ENCODE peak calls at places on chromosomes 13 and 19, in ten cellular contexts. P is gastrocnemius medialis, S is spleen, K is lower leg skin, T is esophagus muscularis mucosa, H is uterus, Q is tibial nerve, F is upper lobe of left lung, D is endothelial cell of umbilical vein, B is adrenal gland. N is an unnamed sample.

GRCh38 chr19:48836089-48837017 is at the start of gene HSD17B14:
- DNase-seq in K (no peak), F (peak), S (no peak), Q (no peak), D (peak), H (peak), T (no peak), P (no peak), B (peak), N (no peak)

GRCh38 chr13:101289764-101290163 is 126.5 kb downstream of the NALCN start:
- DNase-seq in H (no peak), D (peak), B (no peak), Q (no peak), F (no peak), K (no peak), P (no peak), T (no peak), S (no peak), N (peak)

GRCh38 chr19:50322234-50322633 is 6.9 kb downstream of the KCNC3 start:
- DNase-seq in S (peak), K (no peak), B (no peak), P (no peak), D (no peak), F (no peak), H (no peak), Q (no peak), T (no peak), N (no peak)

GRCh38 chr13:26518433-26519084 is 38.9 kb upstream of the WASF3 start:
- DNase-seq in F (no peak), H (no peak), T (no peak), Q (no peak), K (no peak), S (no peak), P (no peak), D (no peak), B (no peak), N (no peak)

GRCh38 chr19:41564515-41565383 is 11.2 kb upstream of the CEACAM21 start:
- DNase-seq in D (peak), S (no peak), Q (no peak), K (no peak), F (no peak), T (no peak), H (no peak), P (no peak), B (no peak), N (no peak)

GRCh38 chr13:92355213-92355612 is 871.4 kb upstream of the GPC6 start:
- DNase-seq in P (no peak), T (no peak), Q (peak), B (no peak), S (no peak), K (no peak), F (no peak), D (no peak), H (no peak), N (no peak)

GRCh38 chr19:1601613-1602064 is 3.6 kb downstream of the UQCR11 start:
- DNase-seq in T (no peak), D (no peak), H (no peak), F (no peak), Q (no peak), P (no peak), K (no peak), B (no peak), S (no peak), N (no peak)

GRCh38 chr19:41265376-41266153 is 1.4 kb downstream of the HNRNPUL1 start:
- DNase-seq in H (no peak), D (peak), Q (no peak), P (no peak), F (peak), B (peak), T (no peak), K (peak), S (no peak), N (no peak)

GRCh38 chr19:24166055-24166454 is 79.1 kb downstream of the ZNF254 start:
- DNase-seq in H (no peak), D (no peak), S (no peak), F (no peak), B (no peak), Q (no peak), K (no peak), P (no peak), T (no peak), N (no peak)

GRCh38 chr13:20565120-20565736 is 1.7 kb upstream of the IFT88 start:
- DNase-seq in B (no peak), K (no peak), D (peak), P (no peak), H (no peak), F (no peak), S (no peak), Q (no peak), T (no peak), N (no peak)

GRCh38 chr13:80475718-80476117 is 134.8 kb upstream of the SPRY2 start:
- DNase-seq in Q (no peak), D (no peak), P (no peak), H (no peak), T (no peak), K (no peak), F (no peak), B (no peak), S (no peak), N (no peak)

GRCh38 chr13:41053384-41053826 is 7.9 kb upstream of the WBP4 start:
- DNase-seq in Q (peak), D (no peak), F (no peak), K (peak), B (no peak), P (peak), S (no peak), H (no peak), T (no peak), N (no peak)

GRCh38 chr19:35986664-35987570 is 8.1 kb upstream of the SDHAF1 start:
- DNase-seq in B (no peak), H (no peak), K (peak), D (no peak), F (no peak), P (no peak), T (no peak), S (peak), Q (no peak), N (no peak)

GRCh38 chr19:10114651-10115391 is 3.3 kb downstream of the P2RY11 start:
- DNase-seq in D (no peak), S (peak), H (no peak), B (no peak), K (no peak), T (no peak), Q (no peak), F (no peak), P (no peak), N (no peak)

GRCh38 chr13:30895773-30896172 is 10.3 kb upstream of the MEDAG start:
- DNase-seq in F (no peak), D (peak), K (peak), B (peak), H (peak), P (peak), T (no peak), S (no peak), Q (peak), N (peak)

GRCh38 chr13:33543089-33543459 is 257.5 kb upstream of the STARD13 start:
- DNase-seq in T (no peak), B (no peak), H (no peak), P (no peak), S (no peak), D (no peak), F (no peak), Q (no peak), K (no peak), N (no peak)

GRCh38 chr19:35211545-35212230 is 16.9 kb downstream of the FAM187B start:
- DNase-seq in H (peak), F (peak), S (peak), P (peak), Q (peak), K (peak), T (peak), D (peak), B (peak), N (no peak)

GRCh38 chr13:95784891-95785290 is 108.0 kb downstream of the DNAJC3 start:
- DNase-seq in T (no peak), K (no peak), H (no peak), B (no peak), Q (no peak), P (no peak), S (no peak), F (no peak), D (no peak), N (no peak)

GRCh38 chr13:97226788-97227627 is 4.9 kb downstream of the MBNL2 start:
- DNase-seq in Q (no peak), H (no peak), K (no peak), B (peak), P (no peak), S (no peak), F (peak), T (no peak), D (peak), N (no peak)

GRCh38 chr13:20165417-20166257 is 4.8 kb upstream of the GJA3 start:
- DNase-seq in K (no peak), Q (no peak), P (no peak), B (no peak), S (no peak), T (no peak), F (no peak), H (no peak), D (no peak), N (no peak)

GRCh38 chr13:112754281-112755025 is 64.6 kb downstream of the ATP11A start:
- DNase-seq in K (no peak), B (no peak), D (no peak), F (no peak), S (peak), Q (no peak), H (no peak), T (no peak), P (no peak), N (no peak)

GRCh38 chr13:50731400-50731799 is 112.1 kb downstream of the DLEU7 start:
- DNase-seq in K (no peak), Q (no peak), D (peak), P (no peak), B (no peak), F (no peak), S (no peak), H (no peak), T (no peak), N (no peak)

GRCh38 chr13:98199480-98199879 is 22.4 kb upstream of the RNF113B start:
- DNase-seq in S (no peak), P (no peak), H (no peak), T (no peak), K (no peak), D (no peak), Q (no peak), B (no peak), F (no peak), N (no peak)

GRCh38 chr13:105990256-105990958 is 545.1 kb downstream of the EFNB2 start:
- DNase-seq in P (no peak), F (no peak), Q (no peak), S (no peak), H (no peak), D (no peak), B (no peak), T (peak), K (no peak), N (no peak)

GRCh38 chr13:74134777-74135305 is 637 bp upstream of the KLF12 start:
- DNase-seq in K (no peak), P (no peak), B (peak), H (peak), F (peak), D (no peak), T (peak), S (no peak), Q (no peak), N (peak)

GRCh38 chr13:51311271-51311670 is 28.2 kb upstream of the SERPINE3 start:
- DNase-seq in H (no peak), F (no peak), S (no peak), Q (no peak), T (no peak), P (no peak), B (no peak), D (no peak), K (no peak), N (no peak)

GRCh38 chr13:27534976-27535370 is 84.6 kb upstream of the MTIF3 start:
- DNase-seq in S (no peak), F (no peak), H (no peak), D (no peak), P (no peak), Q (no peak), B (no peak), K (no peak), T (no peak), N (no peak)

GRCh38 chr19:47107201-47107952 is 6.2 kb downstream of the ZC3H4 start:
- DNase-seq in H (no peak), B (no peak), Q (no peak), K (no peak), D (peak), S (peak), P (no peak), T (no peak), F (no peak), N (no peak)

GRCh38 chr19:44623080-44623479 is 9.7 kb downstream of the IGSF23 start:
- DNase-seq in H (no peak), B (no peak), D (peak), Q (no peak), P (no peak), F (peak), S (no peak), K (no peak), T (no peak), N (no peak)

DNA sequence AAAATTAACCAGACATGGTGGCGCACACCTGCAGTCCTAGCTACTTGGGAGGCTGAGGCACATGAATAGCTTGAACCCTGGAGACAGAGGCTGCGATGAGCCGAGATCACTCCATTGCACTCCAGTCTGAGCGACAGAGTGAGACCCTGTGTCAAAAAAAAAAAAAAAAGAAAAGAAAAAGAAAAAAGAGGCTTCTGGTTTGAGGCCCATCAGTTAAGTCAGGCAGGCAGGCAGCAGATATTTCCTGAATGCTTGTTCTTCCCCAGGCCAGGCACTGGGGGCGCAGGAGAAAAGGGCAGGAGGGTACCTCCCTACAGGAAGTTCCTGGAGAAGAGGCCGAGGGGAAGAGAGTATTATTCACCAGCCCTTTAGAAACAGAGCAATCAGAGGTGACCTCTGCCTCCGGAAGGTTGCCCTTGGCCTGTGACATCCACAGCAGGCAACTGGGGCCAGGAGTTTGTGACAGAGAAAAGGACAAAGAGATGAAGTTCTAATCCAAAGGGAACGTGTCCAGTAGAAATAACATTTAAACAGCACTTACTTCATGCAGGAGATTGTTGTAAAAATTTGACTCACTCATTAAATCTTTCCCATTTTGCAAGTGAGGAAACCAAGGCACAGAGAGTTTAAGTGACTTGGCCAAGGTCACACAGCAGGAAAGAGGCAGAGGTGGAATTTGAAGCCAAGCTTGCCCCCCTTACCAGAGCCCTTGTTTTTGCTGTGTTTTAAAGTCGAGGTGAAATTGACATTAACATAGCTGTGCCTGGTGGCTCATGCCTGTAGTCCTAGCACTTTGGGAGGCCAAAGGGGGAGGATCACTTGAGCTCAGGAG is 4.3 kb upstream of the RLN3 start:
- DNase-seq in Q (no peak), K (no peak), B (peak), D (peak), H (no peak), S (peak), T (no peak), P (no peak), F (peak), N (peak)
- TF ChIP-seq POLR2A in Q (no peak), K (no peak), B (no peak), D (no peak), H (no peak), S (no peak), T (no peak), P (no peak), F (no peak), N (no peak)

DNA sequence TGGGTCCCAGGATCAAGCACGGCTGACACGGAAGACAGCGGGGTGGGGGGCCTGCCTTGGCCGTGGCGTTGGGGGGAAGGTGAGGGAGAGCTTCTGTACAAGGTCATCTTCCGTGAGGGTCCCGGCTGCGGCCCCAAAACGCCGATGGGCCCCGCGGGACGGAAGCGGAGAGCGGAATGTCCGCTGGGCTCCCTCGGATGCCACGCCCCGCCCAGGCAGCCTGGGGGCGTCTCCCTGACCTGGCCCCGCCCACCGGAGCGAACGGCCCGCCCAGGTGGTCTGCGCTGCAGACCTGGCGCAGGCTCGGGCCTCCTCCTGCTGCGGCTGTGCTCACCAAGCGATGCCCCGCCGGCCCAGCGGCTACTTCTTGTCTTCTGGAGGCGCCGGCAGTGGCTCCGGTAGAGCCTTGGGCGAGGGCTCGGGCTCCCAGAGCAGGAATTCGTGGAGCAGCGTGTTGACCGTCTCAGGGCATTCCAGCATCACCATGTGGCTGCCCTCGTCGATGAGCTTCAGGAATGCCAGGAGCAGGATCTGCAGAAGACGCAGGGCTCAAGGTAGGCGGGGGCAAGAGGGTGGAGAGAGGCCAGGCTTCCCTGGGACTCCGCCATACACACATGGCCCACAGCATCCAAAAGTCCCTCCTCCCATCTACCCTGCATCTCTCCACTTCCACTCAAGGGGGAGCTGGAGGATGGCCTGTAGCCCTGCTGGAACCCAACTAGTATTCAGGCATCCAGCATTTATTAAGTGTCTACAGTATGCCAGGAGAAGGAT is 10.7 kb downstream of the ABHD8 start:
- DNase-seq in F (peak), H (peak), K (peak), P (peak), D (peak), Q (peak), B (peak), T (peak), S (peak), N (peak)
- TF ChIP-seq POLR2A in F (no peak), H (no peak), K (no peak), P (no peak), D (peak), Q (no peak), B (no peak), T (no peak), S (no peak), N (peak)

DNA sequence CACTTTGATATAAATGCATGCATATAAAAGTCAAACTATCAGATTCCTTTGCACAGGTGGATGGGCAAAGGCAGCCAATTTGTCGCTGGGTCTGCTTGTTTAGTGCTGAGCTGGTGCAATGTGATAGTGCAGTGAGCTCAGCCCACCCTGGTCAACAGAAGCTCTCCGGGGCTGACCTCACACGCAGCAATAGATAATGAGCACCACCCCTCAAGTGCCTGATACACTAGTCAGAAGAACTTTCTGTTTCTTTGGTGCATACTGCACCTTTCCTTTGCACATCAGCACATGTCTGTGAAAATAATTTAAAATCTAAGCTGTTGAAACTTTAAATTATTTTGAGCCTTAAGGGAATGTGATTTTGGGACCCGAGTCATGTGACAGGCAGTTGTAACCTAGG is 20.2 kb downstream of the ATP8A2 start:
- DNase-seq in F (no peak), Q (no peak), T (no peak), H (no peak), D (no peak), S (no peak), K (no peak), P (no peak), B (no peak), N (no peak)
- TF ChIP-seq POLR2A in F (no peak), Q (no peak), T (no peak), H (no peak), D (no peak), S (no peak), K (no peak), P (no peak), B (no peak), N (no peak)

DNA sequence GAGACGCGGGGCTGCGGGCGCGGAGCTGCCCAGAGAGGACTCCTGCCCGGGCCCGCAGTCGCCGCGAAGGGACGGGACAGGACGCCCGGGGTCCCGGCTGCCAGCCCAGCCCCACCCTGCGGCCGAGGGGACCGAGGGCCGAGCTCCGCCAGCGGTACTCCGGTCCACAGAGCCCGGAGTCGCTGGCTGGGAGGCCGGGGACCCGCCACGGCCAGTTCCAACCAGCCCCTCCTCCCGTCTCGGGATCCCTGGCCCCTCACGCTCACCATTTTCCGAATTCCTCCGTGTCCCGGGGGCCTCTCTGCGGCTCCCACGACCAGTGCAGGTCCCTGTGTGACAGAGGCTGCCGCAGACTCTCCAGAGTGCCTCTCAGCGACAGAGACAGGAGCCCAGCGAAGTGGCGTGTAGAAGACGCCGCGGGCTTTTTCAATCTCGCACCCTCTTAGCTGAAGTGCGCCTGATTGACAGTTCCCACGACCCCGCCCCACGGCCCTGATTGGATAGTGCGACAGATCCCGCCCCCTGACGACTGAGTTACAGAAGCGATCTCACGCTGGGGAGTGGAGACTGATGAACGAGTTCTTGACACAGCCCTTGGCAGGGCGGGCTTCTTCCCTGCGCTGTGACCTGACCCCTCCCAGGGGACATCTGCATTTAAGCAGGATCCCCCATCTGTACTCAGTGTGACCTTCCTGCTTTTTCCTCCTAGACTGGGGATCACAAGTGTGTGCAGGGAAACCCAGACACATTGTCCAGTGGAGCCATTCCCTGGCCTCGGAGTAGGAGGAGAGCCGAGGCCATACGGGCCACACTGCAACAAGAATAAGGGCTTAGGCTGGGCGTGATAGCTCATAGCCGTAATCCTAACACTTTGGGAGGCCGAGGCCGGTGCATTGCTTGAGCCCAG is 44.0 kb downstream of the ZNF823 start:
- DNase-seq in H (peak), Q (peak), S (peak), D (peak), B (peak), F (peak), K (peak), P (peak), T (peak), N (peak)
- TF ChIP-seq POLR2A in H (peak), Q (peak), S (no peak), D (no peak), B (no peak), F (no peak), K (no peak), P (peak), T (no peak), N (peak)

GRCh38 chr19:54463531-54464043 is at the start of gene LENG9:
- DNase-seq in B (peak), T (peak), Q (peak), F (peak), H (peak), K (peak), D (peak), S (peak), P (peak), N (peak)
- TF ChIP-seq POLR2A in B (peak), T (peak), Q (peak), F (peak), H (peak), K (no peak), D (peak), S (peak), P (peak), N (no peak)